ENCODE peak calls at places on chromosomes 13 and 19, in five cellular contexts. One of them, this sample, is unnamed.

GRCh38 chr13:64534302-64534701 is 2695.8 kb downstream of the PCDH9 start:
- DNase-seq in KBM-7: no peak
- DNase-seq in naive thymus-derived CD4-positive, alpha-beta T cell: no peak
- DNase-seq in EL: no peak
- DNase-seq in GM12865: no peak
- DNase-seq in this sample: no peak

GRCh38 chr13:74771964-74772363 is 637.8 kb upstream of the KLF12 start:
- DNase-seq in KBM-7: no peak
- DNase-seq in naive thymus-derived CD4-positive, alpha-beta T cell: no peak
- DNase-seq in EL: peak
- DNase-seq in GM12865: no peak
- DNase-seq in this sample: no peak

GRCh38 chr13:100941811-100942361 is 267.3 kb upstream of the TMTC4 start:
- DNase-seq in KBM-7: no peak
- DNase-seq in naive thymus-derived CD4-positive, alpha-beta T cell: no peak
- DNase-seq in EL: no peak
- DNase-seq in GM12865: no peak
- DNase-seq in this sample: no peak

GRCh38 chr19:33487901-33488817 is 33.4 kb downstream of the PEPD start:
- DNase-seq in KBM-7: no peak
- DNase-seq in naive thymus-derived CD4-positive, alpha-beta T cell: no peak
- DNase-seq in EL: no peak
- DNase-seq in GM12865: no peak
- DNase-seq in this sample: no peak

GRCh38 chr19:40687525-40688016 is 2.9 kb downstream of the NUMBL start:
- DNase-seq in KBM-7: no peak
- DNase-seq in naive thymus-derived CD4-positive, alpha-beta T cell: no peak
- DNase-seq in EL: peak
- DNase-seq in GM12865: peak
- DNase-seq in this sample: no peak

GRCh38 chr19:50896591-50897190 is 14.5 kb downstream of the KLK4 start:
- DNase-seq in KBM-7: peak
- DNase-seq in naive thymus-derived CD4-positive, alpha-beta T cell: no peak
- DNase-seq in EL: peak
- DNase-seq in GM12865: peak
- DNase-seq in this sample: peak

GRCh38 chr19:44061038-44061437 is 9.2 kb downstream of the ZNF223 start:
- DNase-seq in KBM-7: no peak
- DNase-seq in naive thymus-derived CD4-positive, alpha-beta T cell: no peak
- DNase-seq in EL: no peak
- DNase-seq in GM12865: no peak
- DNase-seq in this sample: no peak

GRCh38 chr13:110173247-110173818 is 133.6 kb downstream of the COL4A1 start:
- DNase-seq in KBM-7: no peak
- DNase-seq in naive thymus-derived CD4-positive, alpha-beta T cell: no peak
- DNase-seq in EL: no peak
- DNase-seq in GM12865: no peak
- DNase-seq in this sample: no peak

GRCh38 chr19:8361921-8362793 is 1.8 kb upstream of the ANGPTL4 start:
- DNase-seq in KBM-7: peak
- DNase-seq in naive thymus-derived CD4-positive, alpha-beta T cell: no peak
- DNase-seq in EL: peak
- DNase-seq in GM12865: no peak
- DNase-seq in this sample: no peak

GRCh38 chr19:54448037-54448773 is 794 bp upstream of the LENG8 start:
- DNase-seq in KBM-7: peak
- DNase-seq in naive thymus-derived CD4-positive, alpha-beta T cell: no peak
- DNase-seq in EL: peak
- DNase-seq in GM12865: no peak
- DNase-seq in this sample: no peak

GRCh38 chr13:111431241-111431640 is 110.8 kb downstream of the TEX29 start:
- DNase-seq in KBM-7: no peak
- DNase-seq in naive thymus-derived CD4-positive, alpha-beta T cell: no peak
- DNase-seq in EL: no peak
- DNase-seq in GM12865: no peak
- DNase-seq in this sample: no peak

GRCh38 chr13:71602327-71602726 is 264.7 kb downstream of the DACH1 start:
- DNase-seq in KBM-7: no peak
- DNase-seq in naive thymus-derived CD4-positive, alpha-beta T cell: no peak
- DNase-seq in EL: no peak
- DNase-seq in GM12865: no peak
- DNase-seq in this sample: no peak

GRCh38 chr13:57992416-57992815 is 360.9 kb downstream of the PCDH17 start:
- DNase-seq in KBM-7: no peak
- DNase-seq in naive thymus-derived CD4-positive, alpha-beta T cell: no peak
- DNase-seq in EL: no peak
- DNase-seq in GM12865: no peak
- DNase-seq in this sample: no peak

GRCh38 chr13:94181461-94182107 is 297.9 kb downstream of the DCT start:
- DNase-seq in KBM-7: no peak
- DNase-seq in naive thymus-derived CD4-positive, alpha-beta T cell: no peak
- DNase-seq in EL: no peak
- DNase-seq in GM12865: no peak
- DNase-seq in this sample: no peak

GRCh38 chr19:8575467-8575997 is 1.7 kb downstream of the MYO1F start:
- DNase-seq in KBM-7: peak
- DNase-seq in naive thymus-derived CD4-positive, alpha-beta T cell: peak
- DNase-seq in EL: peak
- DNase-seq in GM12865: no peak
- DNase-seq in this sample: peak

GRCh38 chr13:43411741-43412140 is 375.0 kb downstream of the ENOX1 start:
- DNase-seq in KBM-7: no peak
- DNase-seq in naive thymus-derived CD4-positive, alpha-beta T cell: no peak
- DNase-seq in EL: no peak
- DNase-seq in GM12865: no peak
- DNase-seq in this sample: no peak

GRCh38 chr13:79628463-79628862 is 147.5 kb downstream of the NDFIP2 start:
- DNase-seq in KBM-7: no peak
- DNase-seq in naive thymus-derived CD4-positive, alpha-beta T cell: no peak
- DNase-seq in EL: no peak
- DNase-seq in GM12865: no peak
- DNase-seq in this sample: no peak

GRCh38 chr19:23345838-23346237 is 49.4 kb downstream of the ZNF91 start:
- DNase-seq in KBM-7: no peak
- DNase-seq in naive thymus-derived CD4-positive, alpha-beta T cell: no peak
- DNase-seq in EL: no peak
- DNase-seq in GM12865: no peak
- DNase-seq in this sample: no peak

GRCh38 chr19:48497728-48498575 is 13.7 kb downstream of the LMTK3 start:
- DNase-seq in KBM-7: no peak
- DNase-seq in naive thymus-derived CD4-positive, alpha-beta T cell: no peak
- DNase-seq in EL: no peak
- DNase-seq in GM12865: no peak
- DNase-seq in this sample: no peak

GRCh38 chr13:78183737-78184136 is 265.1 kb upstream of the EDNRB start:
- DNase-seq in KBM-7: no peak
- DNase-seq in naive thymus-derived CD4-positive, alpha-beta T cell: no peak
- DNase-seq in EL: no peak
- DNase-seq in GM12865: no peak
- DNase-seq in this sample: no peak

GRCh38 chr13:74246398-74246975 is 112.3 kb upstream of the KLF12 start:
- DNase-seq in KBM-7: no peak
- DNase-seq in naive thymus-derived CD4-positive, alpha-beta T cell: no peak
- DNase-seq in EL: no peak
- DNase-seq in GM12865: no peak
- DNase-seq in this sample: no peak

GRCh38 chr19:4980087-4980486 is 11.2 kb downstream of the KDM4B start:
- DNase-seq in KBM-7: no peak
- DNase-seq in naive thymus-derived CD4-positive, alpha-beta T cell: no peak
- DNase-seq in EL: peak
- DNase-seq in GM12865: no peak
- DNase-seq in this sample: no peak

GRCh38 chr13:38044067-38044466 is 174.5 kb upstream of the TRPC4 start:
- DNase-seq in KBM-7: no peak
- DNase-seq in naive thymus-derived CD4-positive, alpha-beta T cell: no peak
- DNase-seq in EL: no peak
- DNase-seq in GM12865: no peak
- DNase-seq in this sample: no peak

GRCh38 chr13:99768986-99769385 is 202.6 kb downstream of the ZIC5 start:
- DNase-seq in KBM-7: no peak
- DNase-seq in naive thymus-derived CD4-positive, alpha-beta T cell: no peak
- DNase-seq in EL: no peak
- DNase-seq in GM12865: no peak
- DNase-seq in this sample: no peak